ENCODE peak calls at places on chromosomes 11 and 22, in four cellular contexts. J is testis, Q is PC-9, O is cardiac muscle cell. D is an unnamed sample.

GRCh38 chr22:49800408-49801238 is 27.1 kb downstream of the BRD1 start:
- DNase-seq in Q (no peak), O (no peak), J (no peak), D (no peak)

GRCh38 chr11:35622070-35622469 is 3.8 kb downstream of the FJX1 start:
- DNase-seq in Q (peak), O (peak), J (no peak), D (no peak)

GRCh38 chr11:114017723-114018122 is 41.8 kb upstream of the ZBTB16 start:
- DNase-seq in O (peak), Q (peak), J (no peak), D (no peak)

GRCh38 chr11:2779981-2780849 is 80.4 kb upstream of the KCNQ1OT1 start:
- DNase-seq in Q (no peak), J (peak), O (peak), D (peak)

GRCh38 chr11:111465400-111465799 is 46.8 kb downstream of the BTG4 start:
- DNase-seq in J (no peak), O (no peak), Q (peak), D (no peak)

GRCh38 chr11:66668653-66669430 is 8.8 kb downstream of the RBM4B start:
- DNase-seq in Q (no peak), O (no peak), J (no peak), D (no peak)

GRCh38 chr11:79209540-79210266 is 231.1 kb downstream of the TENM4 start:
- DNase-seq in J (no peak), Q (no peak), O (no peak), D (no peak)

GRCh38 chr22:19196841-19197612 is 18.5 kb upstream of the SLC25A1 start:
- DNase-seq in Q (no peak), J (no peak), O (no peak), D (no peak)

GRCh38 chr11:67452141-67452952 is at the start of gene GPR152:
- DNase-seq in O (no peak), J (no peak), Q (no peak), D (no peak)

GRCh38 chr11:33695051-33695566 is 5.5 kb downstream of the C11orf91 start:
- DNase-seq in O (no peak), Q (no peak), J (no peak), D (no peak)
- H3K27ac ChIP-seq in O (no peak), Q (no peak), J (no peak), D (no peak)

DNA sequence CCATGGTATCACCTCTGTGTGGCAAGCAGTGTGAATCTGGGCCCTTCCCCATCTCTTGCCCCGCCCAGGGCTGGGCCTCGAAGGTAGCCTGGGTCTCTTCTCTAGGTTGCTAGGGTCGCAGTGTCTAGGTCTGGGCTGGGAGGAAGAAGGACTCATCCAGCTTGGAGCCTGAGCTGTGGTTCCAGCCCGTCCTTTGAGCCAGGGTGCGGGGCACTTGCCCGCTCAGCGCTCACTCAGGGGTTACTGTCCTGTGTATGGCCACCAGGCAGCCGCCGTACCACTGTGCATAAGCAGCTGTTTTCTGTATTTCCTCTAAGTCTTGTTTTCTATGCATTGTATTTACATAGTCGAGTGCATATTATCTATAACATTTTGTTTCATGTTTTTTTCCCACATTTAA is 160.9 kb downstream of the TBC1D22A start:
- DNase-seq in O (no peak), J (no peak), Q (no peak), D (peak)
- H3K4me3 ChIP-seq in O (no peak), J (no peak), Q (no peak), D (no peak)

GRCh38 chr11:46277623-46278386 is at the start of gene CREB3L1:
- DNase-seq in J (no peak), O (peak), Q (no peak), D (no peak)

GRCh38 chr11:46285173-46285572 is 7.7 kb downstream of the CREB3L1 start:
- DNase-seq in J (no peak), O (peak), Q (no peak), D (no peak)

GRCh38 chr11:46278387-46279173 is 1.1 kb downstream of the CREB3L1 start:
- DNase-seq in O (peak), Q (no peak), J (peak), D (no peak)

GRCh38 chr11:46279393-46280099 is 2.1 kb downstream of the CREB3L1 start:
- DNase-seq in Q (no peak), J (peak), O (peak), D (no peak)

GRCh38 chr11:46281374-46281831 is 3.9 kb downstream of the CREB3L1 start:
- DNase-seq in Q (no peak), O (peak), J (peak), D (no peak)
- H3K27ac ChIP-seq in Q (no peak), O (peak), J (peak), D (peak)

GRCh38 chr22:35657571-35658312 is 9.5 kb downstream of the APOL6 start:
- DNase-seq in O (no peak), J (no peak), Q (no peak), D (no peak)

GRCh38 chr22:35661377-35661937 is 13.2 kb downstream of the APOL6 start:
- DNase-seq in O (no peak), Q (no peak), J (no peak), D (no peak)

GRCh38 chr22:35664955-35665577 is 16.8 kb downstream of the APOL6 start:
- DNase-seq in O (no peak), Q (no peak), J (no peak), D (no peak)

DNA sequence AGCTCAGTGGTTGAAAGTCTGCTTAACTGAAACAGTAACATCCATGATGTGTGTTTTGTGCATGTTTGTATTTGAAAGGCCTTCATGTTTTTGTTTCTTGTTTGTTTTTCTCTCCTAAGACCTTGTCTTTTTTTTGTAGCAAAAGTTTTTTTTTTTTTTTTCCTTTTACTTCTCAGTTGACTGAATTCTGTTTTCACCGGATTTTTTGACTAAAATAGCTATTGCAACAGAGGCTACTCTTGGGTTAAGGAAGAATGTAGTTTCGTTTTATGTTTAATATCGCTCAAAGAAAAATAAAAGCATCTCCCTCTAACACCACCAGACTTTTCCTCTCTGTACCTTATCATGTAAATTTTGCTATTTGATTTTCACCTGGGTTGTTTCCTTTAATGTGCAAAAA is 15.1 kb downstream of the APOL6 start:
- DNase-seq in Q (no peak), J (no peak), O (peak), D (no peak)
- H3K4me3 ChIP-seq in Q (no peak), J (no peak), O (no peak), D (no peak)

GRCh38 chr11:17558916-17559315 is 11.9 kb downstream of the OTOG start:
- DNase-seq in O (no peak), Q (no peak), J (no peak), D (no peak)

GRCh38 chr11:17560281-17561110 is 13.4 kb downstream of the OTOG start:
- DNase-seq in J (no peak), Q (no peak), O (no peak), D (no peak)

GRCh38 chr11:17561466-17562001 is 14.5 kb downstream of the OTOG start:
- DNase-seq in Q (peak), O (no peak), J (no peak), D (no peak)

GRCh38 chr11:17559341-17560087 is 12.5 kb downstream of the OTOG start:
- DNase-seq in O (no peak), J (no peak), Q (peak), D (no peak)

DNA sequence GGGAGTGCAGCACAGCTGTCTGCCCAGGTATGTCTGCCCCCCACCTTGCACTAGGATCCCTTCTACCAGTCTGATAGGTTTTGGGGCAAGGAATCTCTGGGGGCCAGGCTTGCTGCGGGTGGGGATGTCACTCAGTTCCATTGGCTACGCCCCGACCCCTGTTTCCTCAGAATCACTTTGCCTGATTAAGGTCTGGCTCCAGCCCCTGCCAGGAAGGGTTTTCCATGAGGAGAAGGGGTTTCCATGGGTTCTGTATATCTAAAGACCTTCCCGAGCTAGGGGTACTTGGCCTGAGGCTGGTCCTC is 14.0 kb downstream of the OTOG start:
- DNase-seq in O (no peak), Q (no peak), J (no peak), D (no peak)
- H3K27ac ChIP-seq in O (no peak), Q (no peak), J (no peak), D (no peak)

GRCh38 chr22:46272762-46273431 is 5.1 kb downstream of the TTC38 start:
- DNase-seq in J (no peak), O (no peak), Q (no peak), D (no peak)

GRCh38 chr22:46272196-46272595 is 4.4 kb downstream of the TTC38 start:
- DNase-seq in Q (no peak), O (no peak), J (no peak), D (no peak)

GRCh38 chr22:46267431-46268279 is at the start of gene TTC38:
- DNase-seq in Q (peak), J (peak), O (peak), D (no peak)

GRCh38 chr22:46273432-46274148 is 5.8 kb downstream of the TTC38 start:
- DNase-seq in Q (no peak), J (no peak), O (no peak), D (no peak)

DNA sequence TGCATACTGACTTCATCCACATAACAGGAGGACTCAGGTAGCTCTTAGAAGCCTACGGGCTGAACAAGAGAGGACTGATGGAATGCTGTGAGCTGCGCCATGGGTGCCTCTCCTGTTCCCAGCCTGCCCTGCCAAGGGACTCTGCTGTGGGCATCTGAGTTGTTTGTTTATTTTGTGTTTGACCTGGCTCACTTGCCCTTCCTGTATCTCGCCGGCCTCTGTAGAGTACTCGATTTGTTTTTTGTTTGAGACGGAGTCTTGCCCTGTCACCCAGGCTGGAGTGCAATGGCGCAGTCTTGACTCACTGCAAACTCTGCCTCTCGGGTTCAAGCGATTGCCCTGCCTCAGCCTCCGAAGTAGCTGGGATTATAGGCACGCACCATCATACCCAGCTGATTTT is 1.8 kb downstream of the TTC38 start:
- DNase-seq in J (no peak), O (no peak), Q (no peak), D (no peak)
- H3K4me3 ChIP-seq in J (no peak), O (no peak), Q (no peak), D (peak)

DNA sequence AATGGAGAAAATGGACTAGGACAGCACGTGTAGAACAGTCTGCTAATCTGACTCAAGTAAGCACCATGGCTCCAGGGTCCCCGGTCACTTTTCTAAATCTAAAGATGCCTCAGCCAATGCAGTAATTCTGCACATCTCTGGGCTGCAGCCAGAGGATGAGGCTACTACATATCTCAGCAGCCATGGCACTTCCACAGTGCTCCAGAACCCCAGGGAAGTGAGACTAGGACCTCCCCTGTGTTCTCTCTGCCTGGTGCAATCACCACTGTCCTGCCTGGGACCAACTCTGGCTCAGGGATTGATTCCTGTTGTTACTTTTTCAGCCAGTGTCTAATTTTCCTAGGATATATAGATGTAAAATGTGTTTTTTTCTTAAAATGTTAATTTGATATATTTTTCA is 129.4 kb upstream of the TOP3B start:
- DNase-seq in J (no peak), Q (no peak), O (no peak), D (no peak)
- H3K27ac ChIP-seq in J (no peak), Q (no peak), O (no peak), D (no peak)

GRCh38 chr11:23611726-23612125 is 751.5 kb upstream of the CCDC179 start:
- DNase-seq in O (no peak), J (no peak), Q (no peak), D (no peak)
- H3K4me3 ChIP-seq in O (no peak), J (no peak), Q (no peak), D (no peak)